ENCODE peak calls at places on chromosomes 11 and 22, in four cellular contexts. C is A549, X is K562, K is GM12878. W is an unnamed sample.

GRCh38 chr11:127492025-127492424 is 491.5 kb upstream of the KIRREL3 start:
- DNase-seq in C (no peak), X (no peak), K (no peak), W (no peak)

GRCh38 chr22:21569459-21570161 is 2.1 kb downstream of the UBE2L3 start:
- DNase-seq in C (no peak), X (no peak), K (no peak), W (no peak)

GRCh38 chr11:126480410-126481302 is 125.2 kb downstream of the ST3GAL4 start:
- DNase-seq in C (peak), X (peak), K (peak), W (peak)

GRCh38 chr22:23926561-23926960 is 32.4 kb downstream of the MIF start:
- DNase-seq in C (no peak), X (no peak), K (no peak), W (no peak)

GRCh38 chr11:44618561-44619425 is 53.3 kb downstream of the CD82 start:
- DNase-seq in C (no peak), X (no peak), K (no peak), W (no peak)

GRCh38 chr11:114008331-114008730 is 33.4 kb downstream of the HTR3A start:
- DNase-seq in C (no peak), X (no peak), K (no peak), W (no peak)

GRCh38 chr22:44402196-44403111 is 89.7 kb upstream of the SHISAL1 start:
- DNase-seq in C (no peak), X (no peak), K (no peak), W (no peak)

GRCh38 chr11:94694309-94695060 is 73.7 kb upstream of the AMOTL1 start:
- DNase-seq in C (no peak), X (no peak), K (no peak), W (no peak)

GRCh38 chr22:18078329-18079041 is 695 bp downstream of the PEX26 start:
- DNase-seq in C (peak), X (peak), K (no peak), W (peak)

GRCh38 chr11:124897681-124898680 is at the start of gene ROBO4:
- DNase-seq in C (no peak), X (no peak), K (no peak), W (peak)

GRCh38 chr11:14078941-14079522 is 116.5 kb downstream of the SPON1 start:
- DNase-seq in C (no peak), X (no peak), K (no peak), W (no peak)

GRCh38 chr22:33354928-33355327 is 296.7 kb upstream of the SYN3 start:
- DNase-seq in C (no peak), X (no peak), K (no peak), W (peak)

GRCh38 chr22:25898707-25899365 is 156.8 kb downstream of the MYO18B start:
- DNase-seq in C (no peak), X (peak), K (no peak), W (no peak)

GRCh38 chr11:118087933-118088332 is 1.2 kb upstream of the SMIM35 start:
- DNase-seq in C (no peak), X (no peak), K (no peak), W (no peak)

GRCh38 chr11:20156280-20156875 is 3.9 kb downstream of the DBX1 start:
- DNase-seq in C (no peak), X (peak), K (no peak), W (no peak)

GRCh38 chr11:3855808-3856491 is 486 bp downstream of the STIM1 start:
- DNase-seq in C (peak), X (no peak), K (no peak), W (no peak)

GRCh38 chr22:24580276-24580675 is 12.6 kb downstream of the LRRC75B start:
- DNase-seq in C (no peak), X (no peak), K (no peak), W (peak)

GRCh38 chr11:47186076-47186936 is at the start of gene PACSIN3:
- DNase-seq in C (peak), X (peak), K (no peak), W (peak)

GRCh38 chr11:78651136-78651775 is 76.6 kb upstream of the NARS2 start:
- DNase-seq in C (no peak), X (no peak), K (no peak), W (peak)

GRCh38 chr11:131684111-131685060 is 314.0 kb downstream of the NTM start:
- DNase-seq in C (no peak), X (no peak), K (no peak), W (no peak)

GRCh38 chr11:95444309-95445202 is 213.6 kb upstream of the SESN3 start:
- DNase-seq in C (no peak), X (no peak), K (no peak), W (no peak)

GRCh38 chr11:73265853-73266643 is 6.1 kb upstream of the P2RY6 start:
- DNase-seq in C (no peak), X (no peak), K (no peak), W (no peak)

GRCh38 chr22:23606204-23607131 is 25.7 kb downstream of the DRICH1 start:
- DNase-seq in C (no peak), X (no peak), K (no peak), W (no peak)

GRCh38 chr11:131682373-131683015 is 312.1 kb downstream of the NTM start:
- DNase-seq in C (no peak), X (no peak), K (no peak), W (no peak)

GRCh38 chr11:126589492-126589803 is 234.0 kb downstream of the ST3GAL4 start:
- DNase-seq in C (no peak), X (no peak), K (no peak), W (peak)

GRCh38 chr11:76783294-76783900 is at the start of gene TSKU:
- DNase-seq in C (no peak), X (no peak), K (no peak), W (no peak)

GRCh38 chr11:83681944-83682644 is 395.9 kb upstream of the CCDC90B start:
- DNase-seq in C (no peak), X (no peak), K (no peak), W (no peak)

GRCh38 chr11:2524446-2525165 is 79.8 kb downstream of the KCNQ1 start:
- DNase-seq in C (no peak), X (no peak), K (no peak), W (no peak)

GRCh38 chr11:120130176-120130980 is 7.5 kb downstream of the TRIM29 start:
- DNase-seq in C (no peak), X (no peak), K (no peak), W (no peak)
- TF ChIP-seq ELK1 in C (no peak), X (no peak), K (no peak), W (no peak)

GRCh38 chr11:129743029-129743846 is 72.4 kb upstream of the TMEM45B start:
- DNase-seq in C (no peak), X (no peak), K (no peak), W (no peak)

GRCh38 chr11:129739339-129739738 is 76.3 kb upstream of the TMEM45B start:
- DNase-seq in C (no peak), X (no peak), K (no peak), W (no peak)

GRCh38 chr11:129740125-129740719 is 75.4 kb upstream of the TMEM45B start:
- DNase-seq in C (no peak), X (no peak), K (no peak), W (no peak)

GRCh38 chr11:129738242-129738641 is 77.4 kb upstream of the TMEM45B start:
- DNase-seq in C (no peak), X (no peak), K (no peak), W (no peak)

DNA sequence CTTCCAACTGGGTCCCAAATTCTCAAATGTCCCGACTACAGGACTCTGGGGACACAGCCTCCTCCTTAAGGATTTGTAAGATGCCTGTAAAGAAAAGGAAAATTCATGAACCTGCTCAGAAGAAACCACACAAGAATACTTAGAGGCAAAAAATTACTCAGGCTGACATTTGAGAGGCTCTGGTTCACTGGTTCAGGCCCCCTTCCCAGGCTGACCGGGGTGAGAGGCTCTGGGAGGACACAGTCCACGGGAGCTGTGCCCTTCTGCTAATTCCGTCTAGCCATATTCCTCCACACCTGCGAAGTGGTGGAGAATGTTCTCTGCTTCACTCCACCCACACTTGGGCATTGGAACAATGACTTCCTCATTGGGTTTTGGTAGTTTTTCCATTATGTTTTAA is 74.8 kb upstream of the TMEM45B start:
- DNase-seq in C (no peak), X (no peak), K (no peak), W (no peak)
- TF ChIP-seq POLR2A in C (no peak), X (no peak), K (no peak), W (no peak)

GRCh38 chr11:28318861-28319260 is 210.7 kb downstream of the METTL15 start:
- DNase-seq in C (no peak), X (no peak), K (no peak), W (no peak)
- TF ChIP-seq ELK1 in C (no peak), X (no peak), K (no peak), W (no peak)

DNA sequence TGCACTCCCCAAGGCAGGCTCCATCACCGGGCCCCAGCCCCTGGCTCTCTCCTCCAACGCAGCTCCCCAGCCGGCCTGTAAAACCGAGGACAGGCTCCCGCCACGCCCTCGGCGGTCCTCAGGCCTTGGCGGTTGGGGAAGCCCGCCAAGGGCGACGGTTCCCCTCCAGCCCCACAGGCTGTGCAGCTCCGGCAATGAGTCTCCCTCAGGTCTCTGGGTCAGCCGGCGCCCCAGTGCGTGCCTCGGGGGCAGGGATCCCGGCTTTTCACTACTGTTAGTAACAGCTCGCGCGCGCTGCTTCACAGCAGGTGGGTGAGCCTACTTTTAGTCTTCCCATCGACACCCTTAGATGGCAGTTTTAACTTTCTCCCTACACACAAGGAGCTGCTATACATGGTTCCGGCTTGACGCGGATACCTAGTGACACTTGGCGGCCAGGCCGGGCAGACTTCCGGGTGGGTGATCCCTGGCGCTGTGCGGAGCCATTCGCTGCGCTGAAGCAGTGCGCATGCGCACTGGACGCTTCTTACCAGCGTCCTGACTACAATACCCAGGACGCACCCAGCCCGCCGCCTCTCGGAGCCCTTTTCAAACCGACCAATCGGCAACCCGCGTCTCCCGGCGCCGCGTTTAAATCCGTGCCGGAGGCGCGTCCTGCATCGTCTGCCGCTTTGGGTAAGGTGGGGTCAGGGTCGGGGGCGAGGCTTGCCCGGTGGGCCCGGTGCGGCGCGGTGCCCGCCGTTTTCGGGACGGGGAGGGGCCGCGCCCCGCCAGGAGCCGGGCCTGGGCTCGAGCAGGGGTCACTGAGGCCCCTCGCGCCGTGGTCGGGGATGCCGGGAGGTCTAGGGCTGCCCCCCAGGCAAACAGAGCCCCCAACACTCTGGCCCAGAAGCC is at the start of gene GTSE1:
- DNase-seq in C (peak), X (peak), K (peak), W (peak)
- TF ChIP-seq POLR2A in C (peak), X (peak), K (peak), W (no peak)

GRCh38 chr11:69065136-69065710 is 16.5 kb downstream of the TPCN2 start:
- DNase-seq in C (no peak), X (no peak), K (no peak), W (no peak)

GRCh38 chr11:69067200-69067599 is 18.5 kb downstream of the TPCN2 start:
- DNase-seq in C (no peak), X (no peak), K (no peak), W (no peak)

GRCh38 chr11:69064394-69064957 is 15.7 kb downstream of the TPCN2 start:
- DNase-seq in C (no peak), X (no peak), K (no peak), W (no peak)

GRCh38 chr11:69063671-69064260 is 15.0 kb downstream of the TPCN2 start:
- DNase-seq in C (no peak), X (no peak), K (no peak), W (no peak)

GRCh38 chr11:69066122-69067112 is 17.7 kb downstream of the TPCN2 start:
- DNase-seq in C (no peak), X (no peak), K (no peak), W (no peak)
- TF ChIP-seq ELK1 in C (no peak), X (no peak), K (no peak), W (no peak)

GRCh38 chr11:69074375-69074774 is 25.6 kb downstream of the TPCN2 start:
- DNase-seq in C (no peak), X (no peak), K (no peak), W (no peak)
- TF ChIP-seq POLR2A in C (no peak), X (no peak), K (no peak), W (no peak)

GRCh38 chr22:40904101-40904500 is 42.2 kb upstream of the DNAJB7 start:
- DNase-seq in C (no peak), X (no peak), K (no peak), W (no peak)

GRCh38 chr22:40894417-40894816 is 32.5 kb upstream of the DNAJB7 start:
- DNase-seq in C (no peak), X (no peak), K (no peak), W (no peak)

GRCh38 chr22:40898850-40899357 is 37.0 kb upstream of the DNAJB7 start:
- DNase-seq in C (peak), X (peak), K (peak), W (peak)
- TF ChIP-seq ELK1 in C (no peak), X (no peak), K (no peak), W (no peak)

GRCh38 chr22:38051900-38052862 is 5.0 kb upstream of the PICK1 start:
- DNase-seq in C (peak), X (peak), K (peak), W (peak)

GRCh38 chr22:38062782-38063181 is 5.6 kb downstream of the PICK1 start:
- DNase-seq in C (no peak), X (no peak), K (no peak), W (no peak)

GRCh38 chr22:38051261-38051660 is 5.9 kb upstream of the PICK1 start:
- DNase-seq in C (no peak), X (no peak), K (no peak), W (no peak)

DNA sequence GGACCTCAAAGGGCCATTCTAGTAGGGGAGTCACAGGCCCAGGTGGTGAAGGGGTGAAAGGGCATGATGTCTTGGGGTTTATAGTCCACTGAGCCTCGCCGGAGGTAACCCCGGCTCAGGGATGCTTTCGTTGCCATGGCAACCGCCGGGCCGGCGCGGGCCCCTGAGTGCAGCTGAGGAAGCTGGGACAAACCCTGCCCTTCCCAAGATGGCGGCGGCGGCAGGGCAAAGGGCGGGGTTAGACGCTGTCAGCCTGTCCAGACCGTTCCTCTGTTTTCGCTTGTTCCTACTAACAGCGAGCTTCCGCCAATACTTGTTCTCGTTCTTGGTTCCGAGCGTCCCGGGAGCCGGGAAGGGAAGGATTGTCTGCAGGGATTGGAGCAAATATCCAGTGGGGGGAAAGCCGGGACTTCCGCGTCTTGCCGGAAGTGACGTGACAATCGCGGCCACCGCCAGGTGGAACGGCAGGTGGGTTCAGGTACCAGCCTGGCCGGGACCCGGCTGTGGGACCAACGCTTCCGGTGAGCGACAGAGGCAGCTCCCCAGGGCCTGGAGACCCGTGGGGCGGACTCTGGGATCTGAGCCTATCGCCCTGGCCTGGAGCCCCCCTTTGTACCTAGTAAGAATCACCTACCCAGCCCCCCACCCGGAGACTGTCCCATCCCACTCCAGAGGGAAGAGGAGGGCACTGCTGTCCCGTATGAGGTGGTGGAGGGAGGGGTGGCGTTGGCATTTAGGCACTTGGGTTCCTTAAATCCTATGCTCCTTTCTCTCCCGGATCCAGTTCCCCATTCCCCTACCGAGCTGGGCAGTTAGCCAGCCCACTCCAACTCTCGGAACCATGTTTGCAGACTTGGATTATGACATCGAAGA is at the start of gene PICK1:
- DNase-seq in C (peak), X (peak), K (peak), W (peak)
- TF ChIP-seq POLR2A in C (peak), X (peak), K (peak), W (no peak)

GRCh38 chr11:68398870-68399865 is 61.4 kb upstream of the PPP6R3 start:
- DNase-seq in C (no peak), X (no peak), K (no peak), W (no peak)
- TF ChIP-seq ELK1 in C (no peak), X (no peak), K (no peak), W (no peak)

DNA sequence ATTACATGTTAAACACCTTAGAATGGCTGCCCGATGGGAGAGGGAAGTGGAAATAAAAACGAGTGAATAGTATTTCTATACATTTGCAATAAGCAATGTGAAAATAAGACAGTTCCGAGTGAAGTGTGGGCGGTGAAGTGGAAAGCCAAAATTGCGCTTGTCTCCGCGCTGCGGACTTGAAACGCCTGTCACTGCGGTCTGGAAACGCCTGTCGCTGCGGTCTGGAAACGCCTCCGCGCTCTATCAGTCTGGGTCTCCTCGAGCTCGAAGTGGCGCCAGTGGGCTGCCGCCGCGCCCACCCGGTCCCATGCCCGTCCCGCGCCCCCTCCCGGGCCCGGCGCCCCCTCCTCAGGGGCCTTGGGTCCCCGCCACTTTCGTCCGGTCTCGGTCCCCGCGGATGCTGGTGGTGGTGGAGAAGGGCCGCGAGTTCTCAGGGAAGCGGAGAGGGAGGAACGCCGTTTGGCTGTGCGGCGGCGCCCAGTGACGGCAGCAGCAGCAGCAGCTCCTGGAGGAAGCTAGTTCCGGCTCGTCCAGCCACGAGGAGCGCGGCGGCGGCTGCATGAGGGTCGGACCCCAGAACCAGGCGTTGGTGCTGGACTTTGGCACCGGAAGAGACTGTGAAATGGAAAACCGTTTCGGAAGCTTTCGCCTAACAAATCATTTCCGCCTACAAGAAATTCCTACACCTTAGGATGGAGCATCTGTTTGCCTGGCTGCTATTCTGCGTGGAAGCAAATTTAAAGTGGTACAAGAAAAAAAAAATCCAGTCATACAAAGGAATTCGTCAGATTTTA is 1.8 kb downstream of the NCR3LG1 start:
- DNase-seq in C (peak), X (peak), K (peak), W (peak)
- TF ChIP-seq POLR2A in C (peak), X (peak), K (no peak), W (peak)